ENCODE peak calls at places on chromosome 20, in four cellular contexts. V is GM23248, W is MM.1S, M is OCI-LY7. U is an unnamed sample.

GRCh38 chr20:50429412-50429811 is 80.8 kb upstream of the PTPN1 start:
- DNase-seq in V (no peak), W (no peak), M (no peak), U (no peak)

GRCh38 chr20:46939031-46939430 is 44.4 kb downstream of the EYA2 start:
- DNase-seq in M (peak; percentile 37), V (peak; percentile 43), W (no peak), U (peak; percentile 36)

GRCh38 chr20:41992481-41992880 is 374.3 kb upstream of the CHD6 start:
- DNase-seq in W (no peak), M (no peak), V (no peak), U (no peak)

GRCh38 chr20:56440346-56441007 is 27.9 kb upstream of the RTF2 start:
- DNase-seq in V (no peak), W (peak; percentile 11), M (no peak), U (no peak)

GRCh38 chr20:51567622-51568021 is 25.1 kb upstream of the NFATC2 start:
- DNase-seq in W (no peak), V (no peak), M (no peak), U (no peak)

GRCh38 chr20:56627122-56628014 is 1.7 kb upstream of the TFAP2C start:
- DNase-seq in V (no peak), M (no peak), W (no peak), U (peak; percentile 40)

GRCh38 chr20:36836591-36837329 is 39.2 kb upstream of the TLDC2 start:
- DNase-seq in W (peak; percentile 52), V (peak; percentile 63), M (peak; percentile 91), U (peak; percentile 81)

GRCh38 chr20:59042151-59042795 is at the start of gene PRELID3B:
- DNase-seq in V (peak; percentile 67), M (peak; percentile 32), W (no peak), U (peak; percentile 57)

GRCh38 chr20:50146732-50147662 is 6.5 kb downstream of the PEDS1 start:
- DNase-seq in V (no peak), M (peak; percentile 62), W (no peak), U (peak; percentile 46)

GRCh38 chr20:32110173-32110704 is 725 bp downstream of the TM9SF4 start:
- DNase-seq in M (no peak), W (no peak), V (no peak), U (no peak)

GRCh38 chr20:35295058-35295457 is 2.8 kb upstream of the FAM83C start:
- DNase-seq in V (no peak), M (no peak), W (no peak), U (no peak)

GRCh38 chr20:49713779-49714712 is at the start of gene B4GALT5:
- DNase-seq in V (peak; percentile 82), M (peak; percentile 93), W (peak; percentile 73), U (peak; percentile 96)

GRCh38 chr20:33130553-33130952 is 37.4 kb upstream of the BPIFA2 start:
- DNase-seq in W (no peak), V (peak; percentile 92), M (no peak), U (no peak)

GRCh38 chr20:20489054-20489453 is 121.2 kb downstream of the INSM1 start:
- DNase-seq in W (no peak), V (no peak), M (no peak), U (no peak)

GRCh38 chr20:10074513-10074912 is 39.7 kb downstream of the ANKEF1 start:
- DNase-seq in V (peak; percentile 98), W (no peak), M (no peak), U (no peak)

GRCh38 chr20:61253640-61254511 is 1.8 kb downstream of the CDH4 start:
- DNase-seq in W (no peak), M (no peak), V (peak; percentile 51), U (peak; percentile 62)

GRCh38 chr20:17542993-17543412 is 11.8 kb upstream of the BFSP1 start:
- DNase-seq in W (no peak), V (peak; percentile 89), M (no peak), U (no peak)

GRCh38 chr20:36399147-36399968 is 93.2 kb downstream of the DLGAP4 start:
- DNase-seq in W (peak; percentile 79), V (peak; percentile 42), M (peak; percentile 72), U (peak; percentile 83)

GRCh38 chr20:48772183-48772976 is 55.4 kb downstream of the PREX1 start:
- DNase-seq in M (peak; percentile 41), V (no peak), W (no peak), U (no peak)

GRCh38 chr20:17859002-17859615 is 109.5 kb downstream of the SNX5 start:
- DNase-seq in V (no peak), W (peak; percentile 29), M (peak; percentile 45), U (no peak)

GRCh38 chr20:17969276-17969883 is 562 bp downstream of the MGME1 start:
- DNase-seq in V (peak; percentile 66), M (peak; percentile 57), W (peak; percentile 45), U (peak; percentile 75)

GRCh38 chr20:21801193-21801592 is 95.7 kb downstream of the PAX1 start:
- DNase-seq in W (no peak), V (no peak), M (no peak), U (no peak)

GRCh38 chr20:41329435-41330342 is 10.9 kb upstream of the LPIN3 start:
- DNase-seq in M (no peak), V (peak; percentile 98), W (peak; percentile 68), U (no peak)

GRCh38 chr20:14193443-14193842 is 144.0 kb downstream of the FLRT3 start:
- DNase-seq in W (no peak), M (no peak), V (no peak), U (peak; percentile 15)

GRCh38 chr20:58144071-58144470 is 84.4 kb downstream of the ANKRD60 start:
- DNase-seq in V (no peak), M (no peak), W (no peak), U (no peak)

GRCh38 chr20:35568645-35569044 is 26.8 kb downstream of the ERGIC3 start:
- DNase-seq in M (peak; percentile 58), V (peak; percentile 16), W (peak; percentile 42), U (peak; percentile 21)

GRCh38 chr20:16462711-16463110 is 110.5 kb downstream of the KIF16B start:
- DNase-seq in V (no peak), M (no peak), W (no peak), U (peak; percentile 8)

GRCh38 chr20:58981564-58982364 is 708 bp downstream of the NELFCD start:
- DNase-seq in W (peak; percentile 49), V (peak; percentile 56), M (peak; percentile 40), U (no peak)

GRCh38 chr20:47349365-47350180 is 6.9 kb downstream of the ZMYND8 start:
- DNase-seq in V (peak; percentile 47), M (no peak), W (no peak), U (peak; percentile 54)

GRCh38 chr20:3010985-3011723 is 32.3 kb upstream of the GNRH2 start:
- DNase-seq in M (no peak), W (no peak), V (peak; percentile 72), U (no peak)

GRCh38 chr20:64065973-64066341 is 3.0 kb downstream of the TCEA2 start:
- DNase-seq in M (peak; percentile 44), W (peak; percentile 95), V (peak; percentile 77), U (no peak)

GRCh38 chr20:38810926-38811325 is 5.4 kb downstream of the PPP1R16B start:
- DNase-seq in W (no peak), M (no peak), V (no peak), U (no peak)

GRCh38 chr20:400451-401275 is 7.4 kb upstream of the RBCK1 start:
- DNase-seq in V (peak; percentile 24), M (peak; percentile 46), W (no peak), U (no peak)

GRCh38 chr20:40750541-40750940 is 61.5 kb upstream of the MAFB start:
- DNase-seq in M (no peak), W (no peak), V (no peak), U (no peak)

GRCh38 chr20:38094968-38095689 is 61.6 kb downstream of the RPRD1B start:
- DNase-seq in W (no peak), M (no peak), V (peak; percentile 23), U (no peak)

GRCh38 chr20:50185426-50185825 is 5.2 kb upstream of the CEBPB start:
- DNase-seq in W (no peak), V (no peak), M (no peak), U (no peak)

GRCh38 chr20:17627101-17627950 is 54.7 kb downstream of the RRBP1 start:
- DNase-seq in V (no peak), M (no peak), W (no peak), U (no peak)

GRCh38 chr20:5096463-5096862 is 23.3 kb downstream of the PCNA start:
- DNase-seq in M (no peak), W (no peak), V (no peak), U (no peak)

GRCh38 chr20:25040438-25040831 is 17.5 kb downstream of the ACSS1 start:
- DNase-seq in V (peak; percentile 76), M (no peak), W (no peak), U (no peak)
- TF ChIP-seq EZH2phosphoT487 in V (no peak), M (no peak), W (no peak), U (no peak)

GRCh38 chr20:23308024-23308423 is 42.6 kb upstream of the NXT1 start:
- DNase-seq in M (no peak), V (no peak), W (no peak), U (no peak)
- TF ChIP-seq EZH2phosphoT487 in M (no peak), V (no peak), W (no peak), U (no peak)

GRCh38 chr20:54119744-54120143 is 49.4 kb upstream of the BCAS1 start:
- DNase-seq in V (no peak), W (no peak), M (no peak), U (no peak)

GRCh38 chr20:54122189-54122588 is 51.6 kb downstream of the CYP24A1 start:
- DNase-seq in M (no peak), V (peak; percentile 82), W (no peak), U (no peak)

GRCh38 chr20:54122681-54123586 is 50.9 kb downstream of the CYP24A1 start:
- DNase-seq in V (no peak), W (no peak), M (no peak), U (no peak)

GRCh38 chr20:54126809-54127655 is 46.8 kb downstream of the CYP24A1 start:
- DNase-seq in M (no peak), V (peak; percentile 26), W (no peak), U (no peak)

DNA sequence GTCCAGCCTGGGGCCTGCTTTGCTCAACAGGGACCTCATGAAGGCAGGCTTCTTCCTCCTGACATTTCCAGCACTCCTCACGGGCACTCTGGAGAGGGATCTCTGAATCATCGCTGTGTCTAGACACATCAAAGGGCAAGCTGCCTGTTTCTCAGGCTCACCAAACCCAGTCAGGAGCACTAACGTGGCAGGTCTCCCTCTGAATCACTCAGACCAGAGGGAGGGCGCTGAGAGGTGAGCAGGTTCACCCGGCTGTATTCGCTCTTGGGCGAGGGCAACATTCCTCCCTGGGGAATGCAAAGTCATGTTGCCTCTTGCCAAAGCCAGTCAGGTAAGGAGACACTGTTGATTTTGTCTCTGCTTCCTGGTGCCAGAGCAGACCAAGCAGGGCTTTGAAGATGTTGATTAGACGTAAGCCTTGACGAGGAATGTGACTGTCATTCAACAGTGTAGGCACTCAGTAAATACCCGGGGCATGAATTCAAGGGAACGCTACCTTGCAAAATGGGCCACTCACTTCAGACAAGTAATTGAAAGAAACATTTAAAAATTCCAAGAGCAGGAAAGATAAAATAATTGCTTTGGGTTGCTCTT is 50.1 kb downstream of the CYP24A1 start:
- DNase-seq in M (no peak), V (peak; percentile 98), W (no peak), U (peak; percentile 5)
- TF ChIP-seq EZH2phosphoT487 in M (no peak), V (no peak), W (no peak), U (no peak)

DNA sequence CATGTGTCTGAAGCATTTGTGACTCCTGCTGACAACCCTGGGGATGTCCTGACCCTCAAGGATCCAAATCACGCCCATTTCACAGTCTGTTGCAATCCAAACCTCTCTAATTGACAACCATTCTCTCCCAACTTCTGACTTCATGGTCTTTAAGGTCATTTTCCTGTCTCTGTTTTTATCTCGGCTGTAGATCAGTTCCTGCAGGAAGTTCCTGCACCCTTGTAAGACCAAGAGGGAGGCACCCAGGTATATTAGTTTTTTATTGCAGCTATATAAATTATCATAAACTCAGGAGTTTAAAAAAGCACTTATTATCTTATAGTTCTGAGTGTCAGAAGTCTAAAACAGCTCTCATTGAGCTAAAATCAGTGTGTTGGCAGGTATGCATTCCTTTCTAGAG is 166.8 kb downstream of the BTBD3 start:
- DNase-seq in W (no peak), M (no peak), V (no peak), U (no peak)
- TF ChIP-seq EZH2phosphoT487 in W (no peak), M (no peak), V (no peak), U (no peak)